ENCODE peak calls at places on chromosome 11, in four cellular contexts. C is epithelial cell of proximal tubule, M is GM06990, K is choroid plexus epithelial cell. U is an unnamed sample.

GRCh38 chr11:34890812-34891211 is 25.4 kb downstream of the APIP start:
- DNase-seq in C (no peak), M (no peak), K (peak; percentile 78), U (peak; percentile 36)

GRCh38 chr11:70065318-70066135 is 12.6 kb upstream of the ANO1 start:
- DNase-seq in C (no peak), M (no peak), K (no peak), U (no peak)

GRCh38 chr11:35717043-35717442 is 54.5 kb downstream of the TRIM44 start:
- DNase-seq in C (no peak), M (no peak), K (peak; percentile 4), U (no peak)

GRCh38 chr11:34972892-34973291 is 56.5 kb downstream of the PDHX start:
- DNase-seq in C (no peak), M (no peak), K (peak; percentile 55), U (no peak)

GRCh38 chr11:23423656-23424055 is 563.4 kb upstream of the CCDC179 start:
- DNase-seq in C (no peak), M (no peak), K (no peak), U (no peak)

GRCh38 chr11:64260147-64260708 is 8.9 kb downstream of the PLCB3 start:
- DNase-seq in C (no peak), M (no peak), K (no peak), U (no peak)

GRCh38 chr11:64677441-64678023 is 45.5 kb downstream of the NRXN2 start:
- DNase-seq in C (no peak), M (no peak), K (no peak), U (no peak)

GRCh38 chr11:133708547-133709051 is 136.7 kb downstream of the SPATA19 start:
- DNase-seq in C (no peak), M (no peak), K (no peak), U (no peak)

GRCh38 chr11:9138133-9138453 is 46.7 kb upstream of the SCUBE2 start:
- DNase-seq in C (no peak), M (no peak), K (no peak), U (no peak)

GRCh38 chr11:77065878-77066228 is 918 bp upstream of the CAPN5 start:
- DNase-seq in C (no peak), M (no peak), K (peak; percentile 70), U (no peak)

GRCh38 chr11:118010738-118011461 is 24.7 kb downstream of the IL10RA start:
- DNase-seq in C (no peak), M (peak; percentile 88), K (no peak), U (no peak)

GRCh38 chr11:75302346-75302745 is 49.1 kb downstream of the ARRB1 start:
- DNase-seq in C (no peak), M (no peak), K (no peak), U (no peak)

GRCh38 chr11:27718346-27718852 is 18.1 kb upstream of the BDNF start:
- DNase-seq in C (peak; percentile 56), M (no peak), K (peak; percentile 93), U (no peak)

GRCh38 chr11:69663326-69663725 is 11.8 kb downstream of the LTO1 start:
- DNase-seq in C (no peak), M (no peak), K (no peak), U (no peak)

GRCh38 chr11:69230856-69231425 is 63.0 kb upstream of the MYEOV start:
- DNase-seq in C (no peak), M (no peak), K (no peak), U (no peak)

GRCh38 chr11:64720167-64720566 is 2.8 kb downstream of the NRXN2 start:
- DNase-seq in C (no peak), M (no peak), K (no peak), U (no peak)

GRCh38 chr11:87477321-87477720 is 439.6 kb downstream of the TMEM135 start:
- DNase-seq in C (no peak), M (no peak), K (no peak), U (no peak)

GRCh38 chr11:120131941-120132644 is 5.8 kb downstream of the TRIM29 start:
- DNase-seq in C (no peak), M (no peak), K (no peak), U (no peak)

GRCh38 chr11:102599642-102600261 is 25.4 kb downstream of the MMP20 start:
- DNase-seq in C (peak; percentile 100), M (peak; percentile 57), K (peak; percentile 93), U (no peak)

GRCh38 chr11:63602296-63602695 is 11.9 kb downstream of the PLAAT3 start:
- DNase-seq in C (no peak), M (no peak), K (peak; percentile 86), U (no peak)

GRCh38 chr11:75625970-75626691 is 42.7 kb downstream of the MAP6 start:
- DNase-seq in C (no peak), M (no peak), K (peak; percentile 78), U (no peak)

GRCh38 chr11:128774593-128774992 is 80.7 kb downstream of the FLI1 start:
- DNase-seq in C (no peak), M (no peak), K (no peak), U (no peak)

GRCh38 chr11:9726313-9727022 is 62.6 kb downstream of the SWAP70 start:
- DNase-seq in C (no peak), M (peak; percentile 48), K (peak; percentile 76), U (no peak)

GRCh38 chr11:59180907-59181306 is 9.0 kb downstream of the DTX4 start:
- DNase-seq in C (no peak), M (no peak), K (no peak), U (no peak)

GRCh38 chr11:34234086-34234740 is 123.6 kb downstream of the ABTB2 start:
- DNase-seq in C (peak; percentile 65), M (peak; percentile 79), K (peak; percentile 77), U (no peak)

GRCh38 chr11:86396403-86396802 is 21.7 kb downstream of the CCDC81 start:
- DNase-seq in C (no peak), M (no peak), K (peak; percentile 71), U (no peak)

GRCh38 chr11:76654310-76654851 is 16.2 kb downstream of the LRRC32 start:
- DNase-seq in C (no peak), M (no peak), K (peak; percentile 80), U (no peak)

GRCh38 chr11:43903969-43904368 is 23.3 kb downstream of the ALKBH3 start:
- DNase-seq in C (no peak), M (no peak), K (no peak), U (no peak)

GRCh38 chr11:69983897-69984438 is 94.1 kb upstream of the ANO1 start:
- DNase-seq in C (no peak), M (no peak), K (no peak), U (no peak)

GRCh38 chr11:6377902-6378694 is 12.2 kb upstream of the SMPD1 start:
- DNase-seq in C (no peak), M (no peak), K (no peak), U (no peak)

GRCh38 chr11:86152006-86152862 is 83.3 kb upstream of the PICALM start:
- DNase-seq in C (peak; percentile 66), M (no peak), K (no peak), U (no peak)

GRCh38 chr11:102389253-102389652 is 42.2 kb downstream of the BIRC2 start:
- DNase-seq in C (peak; percentile 18), M (no peak), K (no peak), U (no peak)

GRCh38 chr11:19713221-19714092 is 820 bp downstream of the NAV2 start:
- DNase-seq in C (no peak), M (no peak), K (peak; percentile 25), U (no peak)

GRCh38 chr11:18623707-18624106 is 10.4 kb downstream of the SPTY2D1 start:
- DNase-seq in C (no peak), M (no peak), K (no peak), U (no peak)
- TF ChIP-seq CTCF in C (no peak), M (no peak), K (no peak), U (no peak)

GRCh38 chr11:68128682-68129327 is 7.6 kb upstream of the CHKA start:
- DNase-seq in C (no peak), M (no peak), K (peak; percentile 89), U (no peak)
- H3K4me3 ChIP-seq in C (peak overlapping the region; percentile 45), M (no peak overlapping the region), K (peak overlapping the region; percentile 45), U (no peak overlapping the region)

DNA sequence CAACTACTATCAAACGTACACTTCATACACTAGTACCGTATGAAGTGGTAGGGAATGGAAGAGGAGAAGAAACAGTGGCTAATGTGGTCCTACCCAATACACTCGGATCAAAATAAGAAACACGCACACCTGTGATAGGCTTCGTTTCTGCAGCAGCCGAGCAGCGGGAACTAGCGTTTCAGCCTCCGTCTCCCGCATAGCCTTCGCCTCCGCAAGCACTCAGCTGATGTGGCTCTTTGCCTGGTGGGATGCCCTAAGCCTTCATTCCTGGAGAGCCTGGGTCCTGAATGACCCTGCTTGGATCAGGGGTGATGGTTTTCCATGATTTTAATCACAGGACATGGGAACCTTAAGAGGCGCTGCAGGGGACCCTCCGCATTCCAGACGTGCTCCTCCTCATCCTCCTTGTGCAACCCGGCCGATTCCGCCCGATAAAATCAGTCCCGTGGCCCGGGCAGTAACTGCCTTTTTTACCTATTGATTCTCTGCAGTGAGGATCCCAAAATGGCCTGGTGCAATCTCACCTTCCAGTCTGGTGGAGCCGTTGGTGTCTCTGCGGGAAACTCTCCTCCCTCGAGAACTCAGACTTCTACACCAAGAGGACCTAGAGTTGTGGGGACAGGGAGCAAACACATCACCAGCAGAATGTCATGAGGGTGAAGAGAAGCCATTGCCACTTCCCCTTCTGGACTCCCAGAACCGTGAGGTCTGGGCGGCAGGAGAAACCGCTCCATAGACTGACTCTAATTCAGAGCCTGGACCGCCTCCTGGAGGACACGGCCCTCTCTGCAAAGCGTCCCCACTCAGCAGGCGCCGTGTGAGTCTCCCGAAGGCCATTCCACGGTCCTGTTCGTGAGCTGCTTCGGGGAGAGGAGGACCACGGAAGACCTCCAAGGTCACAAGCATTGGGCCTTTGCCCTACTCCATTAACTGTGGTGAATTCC is 8.1 kb downstream of the C11orf21 start:
- DNase-seq in C (no peak), M (no peak), K (no peak), U (no peak)
- TF ChIP-seq CTCF in C (no peak), M (no peak), K (no peak), U (no peak)

DNA sequence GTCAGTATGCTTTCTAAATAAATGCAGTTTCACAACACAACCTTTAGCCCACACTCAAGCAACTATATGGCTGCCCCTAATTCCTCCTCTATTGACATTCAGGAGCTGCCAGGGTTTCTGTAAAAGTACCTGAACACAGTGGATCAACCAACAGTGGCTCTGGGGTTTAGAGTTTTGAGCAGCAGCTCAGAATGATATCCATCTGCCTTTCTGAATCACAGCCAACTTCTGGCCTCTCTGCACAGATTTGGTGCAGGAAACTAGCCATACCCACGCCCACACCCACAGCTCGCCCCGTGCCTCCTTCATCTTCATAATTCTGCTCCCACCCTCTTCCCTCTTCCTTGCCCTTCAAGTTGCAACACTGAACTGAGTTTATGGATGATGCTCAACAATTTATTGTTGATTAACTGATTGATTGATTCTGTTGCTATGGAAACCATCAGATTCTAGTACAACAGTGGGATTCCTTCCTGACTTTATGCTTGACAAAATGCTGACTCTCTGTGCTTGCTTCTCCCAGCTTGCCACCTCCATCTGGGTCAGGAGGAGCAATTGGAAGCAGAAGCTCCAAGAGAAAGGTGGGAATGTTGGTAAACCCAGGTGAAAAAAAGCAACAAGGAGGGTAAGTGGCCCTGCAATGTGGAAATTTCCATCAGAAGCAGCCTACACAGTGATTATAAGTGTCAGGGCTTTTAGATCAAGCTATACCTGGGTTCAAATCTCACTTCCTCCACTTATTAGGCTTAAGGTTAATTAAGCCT is 70.9 kb downstream of the PANX1 start:
- DNase-seq in C (no peak), M (no peak), K (no peak), U (no peak)
- H3K4me3 ChIP-seq in C (no peak overlapping the region), M (no peak overlapping the region), K (no peak overlapping the region), U (no peak overlapping the region)

GRCh38 chr11:82176945-82177344 is 556.7 kb downstream of the FAM181B start:
- DNase-seq in C (no peak), M (no peak), K (no peak), U (no peak)

GRCh38 chr11:82176365-82176764 is 557.3 kb downstream of the FAM181B start:
- DNase-seq in C (no peak), M (no peak), K (no peak), U (no peak)

GRCh38 chr11:82174610-82175009 is 559.1 kb downstream of the FAM181B start:
- DNase-seq in C (no peak), M (no peak), K (peak; percentile 0), U (no peak)
- TF ChIP-seq CTCF in C (peak; percentile 40), M (peak; percentile 51), K (peak; percentile 29), U (peak; percentile 51)